ENCODE peak calls at places on chromosome 2, in ten cellular contexts. One of them, this sample, is unnamed.

GRCh38 chr2:226978300-226978699 is 142.4 kb downstream of the RHBDD1 start:
- DNase-seq in kidney epithelial cell: no peak
- DNase-seq in HFF-Myc: no peak
- DNase-seq in lung: no peak
- DNase-seq in OCI-LY7: no peak
- DNase-seq in AG04449: no peak
- DNase-seq in progenitor cell of endocrine pancreas: no peak
- DNase-seq in brain microvascular endothelial cell: no peak
- DNase-seq in dorsolateral prefrontal cortex: no peak
- DNase-seq in ascending aorta: no peak
- DNase-seq in this sample: no peak

GRCh38 chr2:232593931-232594330 is 39.5 kb upstream of the EFHD1 start:
- DNase-seq in ascending aorta: no peak
- DNase-seq in kidney epithelial cell: no peak
- DNase-seq in AG04449: no peak
- DNase-seq in OCI-LY7: no peak
- DNase-seq in dorsolateral prefrontal cortex: no peak
- DNase-seq in HFF-Myc: no peak
- DNase-seq in lung: no peak
- DNase-seq in brain microvascular endothelial cell: no peak
- DNase-seq in progenitor cell of endocrine pancreas: no peak
- DNase-seq in this sample: no peak

GRCh38 chr2:230932556-230933511 is 7.8 kb upstream of the GPR55 start:
- DNase-seq in progenitor cell of endocrine pancreas: no peak
- DNase-seq in kidney epithelial cell: no peak
- DNase-seq in brain microvascular endothelial cell: no peak
- DNase-seq in HFF-Myc: no peak
- DNase-seq in lung: no peak
- DNase-seq in AG04449: no peak
- DNase-seq in OCI-LY7: no peak
- DNase-seq in ascending aorta: no peak
- DNase-seq in dorsolateral prefrontal cortex: no peak
- DNase-seq in this sample: no peak

GRCh38 chr2:241844066-241844728 is 14.5 kb downstream of the PDCD1 start:
- DNase-seq in progenitor cell of endocrine pancreas: peak
- DNase-seq in HFF-Myc: no peak
- DNase-seq in brain microvascular endothelial cell: no peak
- DNase-seq in kidney epithelial cell: no peak
- DNase-seq in ascending aorta: peak
- DNase-seq in OCI-LY7: no peak
- DNase-seq in lung: no peak
- DNase-seq in AG04449: no peak
- DNase-seq in dorsolateral prefrontal cortex: no peak
- DNase-seq in this sample: peak

GRCh38 chr2:218391202-218391601 is 8.5 kb upstream of the CTDSP1 start:
- DNase-seq in ascending aorta: no peak
- DNase-seq in AG04449: no peak
- DNase-seq in lung: no peak
- DNase-seq in brain microvascular endothelial cell: no peak
- DNase-seq in dorsolateral prefrontal cortex: no peak
- DNase-seq in HFF-Myc: no peak
- DNase-seq in progenitor cell of endocrine pancreas: no peak
- DNase-seq in kidney epithelial cell: no peak
- DNase-seq in OCI-LY7: no peak
- DNase-seq in this sample: no peak

GRCh38 chr2:10688921-10689807 is 611 bp downstream of the NOL10 start:
- DNase-seq in AG04449: no peak
- DNase-seq in lung: no peak
- DNase-seq in dorsolateral prefrontal cortex: no peak
- DNase-seq in ascending aorta: no peak
- DNase-seq in progenitor cell of endocrine pancreas: no peak
- DNase-seq in HFF-Myc: no peak
- DNase-seq in brain microvascular endothelial cell: no peak
- DNase-seq in kidney epithelial cell: no peak
- DNase-seq in OCI-LY7: peak
- DNase-seq in this sample: no peak

GRCh38 chr2:195498176-195498575 is 158.8 kb upstream of the SLC39A10 start:
- DNase-seq in progenitor cell of endocrine pancreas: no peak
- DNase-seq in lung: peak
- DNase-seq in kidney epithelial cell: no peak
- DNase-seq in dorsolateral prefrontal cortex: no peak
- DNase-seq in AG04449: no peak
- DNase-seq in HFF-Myc: no peak
- DNase-seq in ascending aorta: peak
- DNase-seq in OCI-LY7: peak
- DNase-seq in brain microvascular endothelial cell: no peak
- DNase-seq in this sample: no peak

GRCh38 chr2:216319771-216320170 is 52.5 kb downstream of the MARCHF4 start:
- DNase-seq in OCI-LY7: no peak
- DNase-seq in lung: no peak
- DNase-seq in AG04449: no peak
- DNase-seq in dorsolateral prefrontal cortex: no peak
- DNase-seq in HFF-Myc: no peak
- DNase-seq in kidney epithelial cell: no peak
- DNase-seq in progenitor cell of endocrine pancreas: no peak
- DNase-seq in ascending aorta: no peak
- DNase-seq in brain microvascular endothelial cell: peak
- DNase-seq in this sample: no peak

GRCh38 chr2:133062946-133063345 is 392.9 kb upstream of the LYPD1 start:
- DNase-seq in lung: no peak
- DNase-seq in brain microvascular endothelial cell: no peak
- DNase-seq in HFF-Myc: no peak
- DNase-seq in OCI-LY7: no peak
- DNase-seq in AG04449: no peak
- DNase-seq in kidney epithelial cell: no peak
- DNase-seq in dorsolateral prefrontal cortex: no peak
- DNase-seq in progenitor cell of endocrine pancreas: no peak
- DNase-seq in ascending aorta: no peak
- DNase-seq in this sample: no peak

GRCh38 chr2:152444448-152444847 is 109.5 kb downstream of the FMNL2 start:
- DNase-seq in brain microvascular endothelial cell: no peak
- DNase-seq in kidney epithelial cell: no peak
- DNase-seq in AG04449: no peak
- DNase-seq in lung: no peak
- DNase-seq in HFF-Myc: no peak
- DNase-seq in OCI-LY7: no peak
- DNase-seq in dorsolateral prefrontal cortex: no peak
- DNase-seq in ascending aorta: no peak
- DNase-seq in progenitor cell of endocrine pancreas: no peak
- DNase-seq in this sample: no peak

GRCh38 chr2:43346619-43347018 is 120.2 kb upstream of the ZFP36L2 start:
- DNase-seq in lung: no peak
- DNase-seq in brain microvascular endothelial cell: no peak
- DNase-seq in progenitor cell of endocrine pancreas: no peak
- DNase-seq in ascending aorta: no peak
- DNase-seq in AG04449: no peak
- DNase-seq in OCI-LY7: no peak
- DNase-seq in dorsolateral prefrontal cortex: no peak
- DNase-seq in HFF-Myc: no peak
- DNase-seq in kidney epithelial cell: no peak
- DNase-seq in this sample: no peak

GRCh38 chr2:43343573-43344304 is 117.3 kb upstream of the ZFP36L2 start:
- DNase-seq in progenitor cell of endocrine pancreas: no peak
- DNase-seq in AG04449: peak
- DNase-seq in OCI-LY7: no peak
- DNase-seq in HFF-Myc: no peak
- DNase-seq in ascending aorta: peak
- DNase-seq in brain microvascular endothelial cell: peak
- DNase-seq in dorsolateral prefrontal cortex: no peak
- DNase-seq in kidney epithelial cell: peak
- DNase-seq in lung: peak
- DNase-seq in this sample: peak

GRCh38 chr2:43344911-43345373 is 118.5 kb upstream of the ZFP36L2 start:
- DNase-seq in lung: no peak
- DNase-seq in ascending aorta: no peak
- DNase-seq in dorsolateral prefrontal cortex: no peak
- DNase-seq in HFF-Myc: no peak
- DNase-seq in kidney epithelial cell: no peak
- DNase-seq in brain microvascular endothelial cell: no peak
- DNase-seq in AG04449: no peak
- DNase-seq in OCI-LY7: no peak
- DNase-seq in progenitor cell of endocrine pancreas: no peak
- DNase-seq in this sample: no peak

GRCh38 chr2:43345872-43346271 is 119.5 kb upstream of the ZFP36L2 start:
- DNase-seq in AG04449: no peak
- DNase-seq in progenitor cell of endocrine pancreas: no peak
- DNase-seq in lung: no peak
- DNase-seq in kidney epithelial cell: no peak
- DNase-seq in brain microvascular endothelial cell: no peak
- DNase-seq in OCI-LY7: no peak
- DNase-seq in HFF-Myc: no peak
- DNase-seq in ascending aorta: no peak
- DNase-seq in dorsolateral prefrontal cortex: no peak
- DNase-seq in this sample: no peak

DNA sequence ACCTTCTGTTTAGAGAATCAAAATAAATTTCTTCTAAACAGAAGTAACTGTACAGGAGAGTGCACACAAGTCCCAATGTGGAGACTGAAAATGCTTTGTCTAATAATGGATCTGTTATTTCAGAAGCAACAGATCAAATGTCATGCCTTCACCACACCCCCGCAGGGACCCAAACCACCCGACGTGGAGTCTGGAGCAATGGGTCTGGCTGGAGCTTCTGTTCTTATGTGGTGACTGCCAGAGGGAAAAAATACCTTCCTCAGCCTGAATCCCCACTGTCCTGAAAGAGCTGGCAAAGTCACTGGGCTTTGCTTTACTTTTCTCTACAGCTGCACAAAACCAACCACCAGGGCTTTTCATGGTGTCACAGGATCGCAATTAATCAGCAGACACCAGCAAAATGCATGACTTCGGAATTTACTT is 119.0 kb upstream of the ZFP36L2 start:
- DNase-seq in HFF-Myc: no peak
- DNase-seq in progenitor cell of endocrine pancreas: no peak
- DNase-seq in OCI-LY7: no peak
- DNase-seq in lung: no peak
- DNase-seq in dorsolateral prefrontal cortex: no peak
- DNase-seq in brain microvascular endothelial cell: no peak
- DNase-seq in kidney epithelial cell: no peak
- DNase-seq in AG04449: no peak
- DNase-seq in ascending aorta: no peak
- DNase-seq in this sample: no peak
- TF ChIP-seq CTCF in HFF-Myc: no peak
- TF ChIP-seq CTCF in progenitor cell of endocrine pancreas: peak
- TF ChIP-seq CTCF in OCI-LY7: no peak
- TF ChIP-seq CTCF in lung: no peak
- TF ChIP-seq CTCF in dorsolateral prefrontal cortex: no peak
- TF ChIP-seq CTCF in brain microvascular endothelial cell: peak
- TF ChIP-seq CTCF in kidney epithelial cell: no peak
- TF ChIP-seq CTCF in AG04449: no peak
- TF ChIP-seq CTCF in ascending aorta: no peak
- TF ChIP-seq CTCF in this sample: peak

GRCh38 chr2:26184555-26185303 is 11.8 kb downstream of the GAREM2 start:
- DNase-seq in ascending aorta: peak
- DNase-seq in HFF-Myc: no peak
- DNase-seq in kidney epithelial cell: peak
- DNase-seq in OCI-LY7: peak
- DNase-seq in dorsolateral prefrontal cortex: no peak
- DNase-seq in lung: peak
- DNase-seq in AG04449: peak
- DNase-seq in brain microvascular endothelial cell: peak
- DNase-seq in progenitor cell of endocrine pancreas: peak
- DNase-seq in this sample: peak
- TF ChIP-seq CTCF in ascending aorta: peak
- TF ChIP-seq CTCF in HFF-Myc: peak
- TF ChIP-seq CTCF in kidney epithelial cell: peak
- TF ChIP-seq CTCF in OCI-LY7: peak
- TF ChIP-seq CTCF in dorsolateral prefrontal cortex: peak
- TF ChIP-seq CTCF in lung: peak
- TF ChIP-seq CTCF in AG04449: peak
- TF ChIP-seq CTCF in brain microvascular endothelial cell: peak
- TF ChIP-seq CTCF in progenitor cell of endocrine pancreas: peak
- TF ChIP-seq CTCF in this sample: peak

DNA sequence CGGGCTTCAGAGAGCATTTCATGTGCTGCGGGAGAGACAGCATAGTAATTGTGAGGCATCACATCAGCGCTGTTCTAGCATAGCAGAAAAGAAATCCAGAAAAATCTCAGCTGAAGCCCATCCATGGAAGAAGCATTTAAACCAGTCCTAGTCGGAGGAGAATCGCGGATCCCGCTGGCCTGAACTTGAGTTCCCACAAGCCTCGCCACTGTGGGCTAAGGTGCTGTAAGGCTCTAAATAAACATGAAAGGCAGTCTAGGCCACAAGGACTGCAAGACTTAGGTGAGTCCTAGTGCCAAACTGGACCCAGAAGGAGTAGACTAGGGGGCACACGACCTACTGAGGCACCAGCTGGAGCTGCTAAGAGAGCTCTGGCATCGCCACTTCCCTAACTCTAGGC is 1225.3 kb upstream of the CHAC2 start:
- DNase-seq in progenitor cell of endocrine pancreas: no peak
- DNase-seq in brain microvascular endothelial cell: no peak
- DNase-seq in ascending aorta: no peak
- DNase-seq in HFF-Myc: no peak
- DNase-seq in kidney epithelial cell: no peak
- DNase-seq in OCI-LY7: no peak
- DNase-seq in AG04449: no peak
- DNase-seq in lung: no peak
- DNase-seq in dorsolateral prefrontal cortex: no peak
- DNase-seq in this sample: no peak
- TF ChIP-seq CTCF in progenitor cell of endocrine pancreas: no peak
- TF ChIP-seq CTCF in brain microvascular endothelial cell: no peak
- TF ChIP-seq CTCF in ascending aorta: no peak
- TF ChIP-seq CTCF in HFF-Myc: no peak
- TF ChIP-seq CTCF in kidney epithelial cell: no peak
- TF ChIP-seq CTCF in OCI-LY7: no peak
- TF ChIP-seq CTCF in AG04449: no peak
- TF ChIP-seq CTCF in lung: no peak
- TF ChIP-seq CTCF in dorsolateral prefrontal cortex: no peak
- TF ChIP-seq CTCF in this sample: no peak

GRCh38 chr2:229636568-229636967 is 77.8 kb downstream of the DNER start:
- DNase-seq in kidney epithelial cell: no peak
- DNase-seq in brain microvascular endothelial cell: no peak
- DNase-seq in AG04449: no peak
- DNase-seq in progenitor cell of endocrine pancreas: no peak
- DNase-seq in lung: no peak
- DNase-seq in OCI-LY7: no peak
- DNase-seq in dorsolateral prefrontal cortex: no peak
- DNase-seq in HFF-Myc: no peak
- DNase-seq in ascending aorta: no peak
- DNase-seq in this sample: no peak

GRCh38 chr2:229642371-229642770 is 72.0 kb downstream of the DNER start:
- DNase-seq in brain microvascular endothelial cell: no peak
- DNase-seq in OCI-LY7: no peak
- DNase-seq in ascending aorta: no peak
- DNase-seq in HFF-Myc: no peak
- DNase-seq in kidney epithelial cell: no peak
- DNase-seq in AG04449: no peak
- DNase-seq in progenitor cell of endocrine pancreas: no peak
- DNase-seq in lung: no peak
- DNase-seq in dorsolateral prefrontal cortex: no peak
- DNase-seq in this sample: no peak

DNA sequence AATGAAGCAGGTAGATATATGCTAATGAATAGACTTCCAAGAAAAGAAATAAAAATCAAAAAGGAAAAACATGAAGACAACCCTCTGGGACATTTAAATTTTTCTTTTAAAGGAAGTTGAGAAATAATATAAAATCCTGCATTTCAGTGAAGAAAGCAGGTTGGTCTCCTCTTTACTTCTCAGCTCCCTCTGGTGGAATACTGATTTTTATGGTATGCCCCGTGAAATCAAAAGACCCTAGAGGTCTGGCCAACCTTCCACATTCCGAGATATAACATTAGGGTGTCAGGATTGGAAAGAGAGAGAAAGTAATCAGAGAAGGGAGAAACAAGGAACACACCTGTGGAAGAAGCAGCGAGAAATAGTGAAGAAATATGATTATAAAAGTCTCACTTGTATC is 72.7 kb downstream of the DNER start:
- DNase-seq in AG04449: no peak
- DNase-seq in kidney epithelial cell: no peak
- DNase-seq in dorsolateral prefrontal cortex: no peak
- DNase-seq in progenitor cell of endocrine pancreas: no peak
- DNase-seq in HFF-Myc: no peak
- DNase-seq in lung: no peak
- DNase-seq in ascending aorta: no peak
- DNase-seq in brain microvascular endothelial cell: no peak
- DNase-seq in OCI-LY7: no peak
- DNase-seq in this sample: no peak
- TF ChIP-seq CTCF in AG04449: no peak
- TF ChIP-seq CTCF in kidney epithelial cell: peak
- TF ChIP-seq CTCF in dorsolateral prefrontal cortex: no peak
- TF ChIP-seq CTCF in progenitor cell of endocrine pancreas: peak
- TF ChIP-seq CTCF in HFF-Myc: no peak
- TF ChIP-seq CTCF in lung: no peak
- TF ChIP-seq CTCF in ascending aorta: no peak
- TF ChIP-seq CTCF in brain microvascular endothelial cell: no peak
- TF ChIP-seq CTCF in OCI-LY7: peak
- TF ChIP-seq CTCF in this sample: no peak